ENCODE peak calls at places on chromosomes 1 and 21, in four cellular contexts. One of them, this sample, is unnamed.

GRCh38 chr1:202627841-202628565 is 82.3 kb downstream of the SYT2 start:
- DNase-seq in epithelial cell of proximal tubule: no peak
- DNase-seq in K562: no peak
- DNase-seq in GM03348: no peak
- DNase-seq in this sample: no peak

GRCh38 chr1:165795894-165796293 is 27.2 kb upstream of the TMCO1 start:
- DNase-seq in epithelial cell of proximal tubule: no peak
- DNase-seq in K562: no peak
- DNase-seq in GM03348: no peak
- DNase-seq in this sample: no peak

GRCh38 chr1:10727703-10728348 is 68.6 kb downstream of the CASZ1 start:
- DNase-seq in epithelial cell of proximal tubule: no peak
- DNase-seq in K562: no peak
- DNase-seq in GM03348: no peak
- DNase-seq in this sample: no peak

GRCh38 chr1:8211620-8212442 is 106.1 kb upstream of the SLC45A1 start:
- DNase-seq in epithelial cell of proximal tubule: peak
- DNase-seq in K562: no peak
- DNase-seq in GM03348: peak
- DNase-seq in this sample: no peak

GRCh38 chr1:207077470-207078377 is 10.9 kb upstream of the C4BPB start:
- DNase-seq in epithelial cell of proximal tubule: peak
- DNase-seq in K562: peak
- DNase-seq in GM03348: peak
- DNase-seq in this sample: peak

GRCh38 chr1:201259476-201260235 is 23.6 kb upstream of the PKP1 start:
- DNase-seq in epithelial cell of proximal tubule: no peak
- DNase-seq in K562: no peak
- DNase-seq in GM03348: peak
- DNase-seq in this sample: no peak

GRCh38 chr21:38140192-38140905 is 116.4 kb upstream of the KCNJ15 start:
- DNase-seq in epithelial cell of proximal tubule: peak
- DNase-seq in K562: no peak
- DNase-seq in GM03348: peak
- DNase-seq in this sample: no peak

GRCh38 chr1:13583964-13584791 is 546 bp downstream of the PDPN start:
- DNase-seq in epithelial cell of proximal tubule: no peak
- DNase-seq in K562: no peak
- DNase-seq in GM03348: peak
- DNase-seq in this sample: no peak

GRCh38 chr1:2341706-2342383 is 49.5 kb downstream of the MORN1 start:
- DNase-seq in epithelial cell of proximal tubule: no peak
- DNase-seq in K562: no peak
- DNase-seq in GM03348: no peak
- DNase-seq in this sample: no peak

GRCh38 chr1:156073740-156074139 is 8.5 kb downstream of the MEX3A start:
- DNase-seq in epithelial cell of proximal tubule: no peak
- DNase-seq in K562: no peak
- DNase-seq in GM03348: no peak
- DNase-seq in this sample: no peak

GRCh38 chr1:220565670-220566069 is 37.7 kb downstream of the MARK1 start:
- DNase-seq in epithelial cell of proximal tubule: no peak
- DNase-seq in K562: no peak
- DNase-seq in GM03348: no peak
- DNase-seq in this sample: no peak

GRCh38 chr1:186244825-186245224 is 130.2 kb downstream of the TPR start:
- DNase-seq in epithelial cell of proximal tubule: no peak
- DNase-seq in K562: no peak
- DNase-seq in GM03348: no peak
- DNase-seq in this sample: no peak

GRCh38 chr1:205275133-205275532 is 46.4 kb downstream of the NUAK2 start:
- DNase-seq in epithelial cell of proximal tubule: no peak
- DNase-seq in K562: no peak
- DNase-seq in GM03348: no peak
- DNase-seq in this sample: no peak

GRCh38 chr1:153535664-153536585 is at the start of gene S100A6:
- DNase-seq in epithelial cell of proximal tubule: no peak
- DNase-seq in K562: peak
- DNase-seq in GM03348: peak
- DNase-seq in this sample: peak

GRCh38 chr1:37073752-37074151 is 39.4 kb upstream of the GRIK3 start:
- DNase-seq in epithelial cell of proximal tubule: no peak
- DNase-seq in K562: no peak
- DNase-seq in GM03348: no peak
- DNase-seq in this sample: no peak

GRCh38 chr1:196608401-196609113 is at the start of gene KCNT2:
- DNase-seq in epithelial cell of proximal tubule: no peak
- DNase-seq in K562: peak
- DNase-seq in GM03348: peak
- DNase-seq in this sample: no peak

GRCh38 chr1:27525296-27526271 is 35.6 kb upstream of the WASF2 start:
- DNase-seq in epithelial cell of proximal tubule: no peak
- DNase-seq in K562: peak
- DNase-seq in GM03348: peak
- DNase-seq in this sample: peak

GRCh38 chr1:117563492-117563875 is 42.4 kb upstream of the TENT5C start:
- DNase-seq in epithelial cell of proximal tubule: no peak
- DNase-seq in K562: no peak
- DNase-seq in GM03348: no peak
- DNase-seq in this sample: no peak

GRCh38 chr1:91124989-91125417 is 103.2 kb upstream of the ZNF644 start:
- DNase-seq in epithelial cell of proximal tubule: no peak
- DNase-seq in K562: no peak
- DNase-seq in GM03348: no peak
- DNase-seq in this sample: no peak

GRCh38 chr1:7580923-7581753 is 190.0 kb upstream of the VAMP3 start:
- DNase-seq in epithelial cell of proximal tubule: peak
- DNase-seq in K562: no peak
- DNase-seq in GM03348: peak
- DNase-seq in this sample: no peak

GRCh38 chr1:116690809-116691323 is 23.3 kb upstream of the IGSF3 start:
- DNase-seq in epithelial cell of proximal tubule: no peak
- DNase-seq in K562: no peak
- DNase-seq in GM03348: no peak
- DNase-seq in this sample: no peak

GRCh38 chr1:222697858-222698257 is 14.4 kb downstream of the AIDA start:
- DNase-seq in epithelial cell of proximal tubule: no peak
- DNase-seq in K562: no peak
- DNase-seq in GM03348: peak
- DNase-seq in this sample: no peak

GRCh38 chr1:32892368-32893197 is 6.3 kb downstream of the HPCA start:
- DNase-seq in epithelial cell of proximal tubule: no peak
- DNase-seq in K562: peak
- DNase-seq in GM03348: peak
- DNase-seq in this sample: peak

GRCh38 chr1:241639040-241639652 is 1.0 kb downstream of the CHML start:
- DNase-seq in epithelial cell of proximal tubule: no peak
- DNase-seq in K562: no peak
- DNase-seq in GM03348: no peak
- DNase-seq in this sample: no peak

GRCh38 chr1:38047603-38048146 is 1.1 kb upstream of the POU3F1 start:
- DNase-seq in epithelial cell of proximal tubule: no peak
- DNase-seq in K562: no peak
- DNase-seq in GM03348: peak
- DNase-seq in this sample: no peak

GRCh38 chr1:78032964-78033796 is 12.6 kb upstream of the GIPC2 start:
- DNase-seq in epithelial cell of proximal tubule: no peak
- DNase-seq in K562: no peak
- DNase-seq in GM03348: no peak
- DNase-seq in this sample: no peak

GRCh38 chr1:30693366-30693765 is 30.0 kb downstream of the MATN1 start:
- DNase-seq in epithelial cell of proximal tubule: no peak
- DNase-seq in K562: no peak
- DNase-seq in GM03348: no peak
- DNase-seq in this sample: no peak

GRCh38 chr21:32886339-32886738 is 114.8 kb upstream of the PAXBP1 start:
- DNase-seq in epithelial cell of proximal tubule: no peak
- DNase-seq in K562: no peak
- DNase-seq in GM03348: no peak
- DNase-seq in this sample: peak

GRCh38 chr1:91589438-91589837 is 88.8 kb downstream of the CDC7 start:
- DNase-seq in epithelial cell of proximal tubule: no peak
- DNase-seq in K562: no peak
- DNase-seq in GM03348: no peak
- DNase-seq in this sample: no peak

GRCh38 chr1:47840338-47840737 is 156.8 kb downstream of the TRABD2B start:
- DNase-seq in epithelial cell of proximal tubule: no peak
- DNase-seq in K562: no peak
- DNase-seq in GM03348: no peak
- DNase-seq in this sample: no peak

GRCh38 chr1:85952460-85952859 is 204.1 kb downstream of the COL24A1 start:
- DNase-seq in epithelial cell of proximal tubule: no peak
- DNase-seq in K562: no peak
- DNase-seq in GM03348: no peak
- DNase-seq in this sample: no peak

This sample was measured in activated naive CD4-positive, alpha-beta T cell treated with anti-CD3 and anti-CD28 coated beads, Interleukin-2, amount 50 U/mL, for 16 hours.